ENCODE peak calls at places on chromosomes 4 and X, in ten cellular contexts. One of them, this sample, is unnamed.

GRCh38 chr4:46445689-46446339 is 55.9 kb upstream of the GABRA2 start:
- DNase-seq in cardiac muscle cell: no peak
- DNase-seq in endothelial cell: no peak
- DNase-seq in lower leg skin: no peak
- DNase-seq in neural progenitor cell: no peak
- DNase-seq in GM20000: no peak
- DNase-seq in progenitor cell of endocrine pancreas: no peak
- DNase-seq in CD8-positive, alpha-beta T cell: no peak
- DNase-seq in heart left ventricle: no peak
- DNase-seq in fibroblast of the aortic adventitia: no peak
- DNase-seq in this sample: no peak

GRCh38 chr4:53653484-53654053 is 62.3 kb upstream of the LNX1 start:
- DNase-seq in heart left ventricle: no peak
- DNase-seq in neural progenitor cell: peak; percentile 28
- DNase-seq in fibroblast of the aortic adventitia: peak; percentile 15
- DNase-seq in GM20000: no peak
- DNase-seq in CD8-positive, alpha-beta T cell: no peak
- DNase-seq in cardiac muscle cell: peak; percentile 41
- DNase-seq in endothelial cell: no peak
- DNase-seq in lower leg skin: no peak
- DNase-seq in progenitor cell of endocrine pancreas: peak; percentile 18
- DNase-seq in this sample: no peak

GRCh38 chrX:129932792-129933321 is 26.9 kb downstream of the UTP14A start:
- DNase-seq in heart left ventricle: peak; percentile 32
- DNase-seq in CD8-positive, alpha-beta T cell: no peak
- DNase-seq in fibroblast of the aortic adventitia: no peak
- DNase-seq in neural progenitor cell: peak; percentile 62
- DNase-seq in endothelial cell: peak; percentile 20
- DNase-seq in cardiac muscle cell: no peak
- DNase-seq in GM20000: no peak
- DNase-seq in lower leg skin: no peak
- DNase-seq in progenitor cell of endocrine pancreas: no peak
- DNase-seq in this sample: no peak

GRCh38 chr4:39231660-39232059 is 49.3 kb downstream of the WDR19 start:
- DNase-seq in lower leg skin: no peak
- DNase-seq in cardiac muscle cell: no peak
- DNase-seq in fibroblast of the aortic adventitia: no peak
- DNase-seq in progenitor cell of endocrine pancreas: no peak
- DNase-seq in heart left ventricle: no peak
- DNase-seq in GM20000: no peak
- DNase-seq in endothelial cell: no peak
- DNase-seq in CD8-positive, alpha-beta T cell: no peak
- DNase-seq in neural progenitor cell: no peak
- DNase-seq in this sample: no peak

GRCh38 chr4:10157478-10158354 is 41.1 kb upstream of the WDR1 start:
- DNase-seq in cardiac muscle cell: peak; percentile 93
- DNase-seq in neural progenitor cell: peak; percentile 81
- DNase-seq in fibroblast of the aortic adventitia: peak; percentile 91
- DNase-seq in endothelial cell: peak; percentile 53
- DNase-seq in heart left ventricle: peak; percentile 35
- DNase-seq in GM20000: peak; percentile 82
- DNase-seq in progenitor cell of endocrine pancreas: peak; percentile 36
- DNase-seq in lower leg skin: peak; percentile 47
- DNase-seq in CD8-positive, alpha-beta T cell: no peak
- DNase-seq in this sample: no peak

GRCh38 chr4:124594945-124595344 is 117.6 kb downstream of the ANKRD50 start:
- DNase-seq in lower leg skin: no peak
- DNase-seq in CD8-positive, alpha-beta T cell: no peak
- DNase-seq in endothelial cell: no peak
- DNase-seq in neural progenitor cell: no peak
- DNase-seq in fibroblast of the aortic adventitia: no peak
- DNase-seq in GM20000: no peak
- DNase-seq in heart left ventricle: no peak
- DNase-seq in progenitor cell of endocrine pancreas: no peak
- DNase-seq in cardiac muscle cell: no peak
- DNase-seq in this sample: no peak

GRCh38 chrX:118548831-118549230 is 53.2 kb downstream of the DOCK11 start:
- DNase-seq in cardiac muscle cell: no peak
- DNase-seq in progenitor cell of endocrine pancreas: no peak
- DNase-seq in GM20000: no peak
- DNase-seq in heart left ventricle: no peak
- DNase-seq in lower leg skin: no peak
- DNase-seq in fibroblast of the aortic adventitia: no peak
- DNase-seq in CD8-positive, alpha-beta T cell: no peak
- DNase-seq in endothelial cell: no peak
- DNase-seq in neural progenitor cell: no peak
- DNase-seq in this sample: no peak

GRCh38 chr4:26201119-26201518 is 119.7 kb upstream of the RBPJ start:
- DNase-seq in CD8-positive, alpha-beta T cell: no peak
- DNase-seq in neural progenitor cell: no peak
- DNase-seq in endothelial cell: no peak
- DNase-seq in progenitor cell of endocrine pancreas: no peak
- DNase-seq in GM20000: no peak
- DNase-seq in cardiac muscle cell: no peak
- DNase-seq in lower leg skin: no peak
- DNase-seq in heart left ventricle: no peak
- DNase-seq in fibroblast of the aortic adventitia: no peak
- DNase-seq in this sample: no peak

GRCh38 chr4:177921715-177922114 is 479.5 kb upstream of the AGA start:
- DNase-seq in neural progenitor cell: no peak
- DNase-seq in CD8-positive, alpha-beta T cell: no peak
- DNase-seq in fibroblast of the aortic adventitia: no peak
- DNase-seq in cardiac muscle cell: no peak
- DNase-seq in GM20000: no peak
- DNase-seq in endothelial cell: no peak
- DNase-seq in progenitor cell of endocrine pancreas: no peak
- DNase-seq in lower leg skin: no peak
- DNase-seq in heart left ventricle: no peak
- DNase-seq in this sample: no peak

GRCh38 chr4:118712872-118713271 is 27.7 kb downstream of the METTL14 start:
- DNase-seq in lower leg skin: no peak
- DNase-seq in cardiac muscle cell: no peak
- DNase-seq in progenitor cell of endocrine pancreas: no peak
- DNase-seq in neural progenitor cell: no peak
- DNase-seq in fibroblast of the aortic adventitia: no peak
- DNase-seq in heart left ventricle: no peak
- DNase-seq in endothelial cell: no peak
- DNase-seq in GM20000: no peak
- DNase-seq in CD8-positive, alpha-beta T cell: no peak
- DNase-seq in this sample: no peak

GRCh38 chr4:5758741-5759140 is 47.7 kb downstream of the EVC start:
- DNase-seq in CD8-positive, alpha-beta T cell: no peak
- DNase-seq in heart left ventricle: no peak
- DNase-seq in GM20000: peak; percentile 52
- DNase-seq in progenitor cell of endocrine pancreas: no peak
- DNase-seq in neural progenitor cell: no peak
- DNase-seq in lower leg skin: peak; percentile 37
- DNase-seq in endothelial cell: no peak
- DNase-seq in fibroblast of the aortic adventitia: peak; percentile 90
- DNase-seq in cardiac muscle cell: peak; percentile 77
- DNase-seq in this sample: no peak

GRCh38 chr4:79855081-79855480 is 217.9 kb downstream of the ANTXR2 start:
- DNase-seq in GM20000: no peak
- DNase-seq in lower leg skin: no peak
- DNase-seq in heart left ventricle: no peak
- DNase-seq in fibroblast of the aortic adventitia: no peak
- DNase-seq in endothelial cell: no peak
- DNase-seq in progenitor cell of endocrine pancreas: no peak
- DNase-seq in cardiac muscle cell: no peak
- DNase-seq in neural progenitor cell: no peak
- DNase-seq in CD8-positive, alpha-beta T cell: no peak
- DNase-seq in this sample: no peak

GRCh38 chr4:138400528-138400927 is 158.4 kb upstream of the SLC7A11 start:
- DNase-seq in progenitor cell of endocrine pancreas: no peak
- DNase-seq in neural progenitor cell: no peak
- DNase-seq in heart left ventricle: peak; percentile 43
- DNase-seq in endothelial cell: no peak
- DNase-seq in CD8-positive, alpha-beta T cell: no peak
- DNase-seq in GM20000: no peak
- DNase-seq in cardiac muscle cell: no peak
- DNase-seq in fibroblast of the aortic adventitia: no peak
- DNase-seq in lower leg skin: no peak
- DNase-seq in this sample: no peak

GRCh38 chr4:120636120-120636630 is 286.4 kb downstream of the PRDM5 start:
- DNase-seq in neural progenitor cell: no peak
- DNase-seq in CD8-positive, alpha-beta T cell: no peak
- DNase-seq in endothelial cell: no peak
- DNase-seq in heart left ventricle: no peak
- DNase-seq in GM20000: no peak
- DNase-seq in cardiac muscle cell: no peak
- DNase-seq in lower leg skin: no peak
- DNase-seq in progenitor cell of endocrine pancreas: no peak
- DNase-seq in fibroblast of the aortic adventitia: no peak
- DNase-seq in this sample: no peak

GRCh38 chr4:21367567-21367966 is 581.0 kb downstream of the KCNIP4 start:
- DNase-seq in progenitor cell of endocrine pancreas: no peak
- DNase-seq in heart left ventricle: no peak
- DNase-seq in fibroblast of the aortic adventitia: no peak
- DNase-seq in neural progenitor cell: no peak
- DNase-seq in cardiac muscle cell: no peak
- DNase-seq in CD8-positive, alpha-beta T cell: no peak
- DNase-seq in endothelial cell: no peak
- DNase-seq in GM20000: no peak
- DNase-seq in lower leg skin: no peak
- DNase-seq in this sample: no peak

GRCh38 chrX:21373637-21374162 is 518 bp upstream of the CNKSR2 start:
- DNase-seq in CD8-positive, alpha-beta T cell: no peak
- DNase-seq in GM20000: no peak
- DNase-seq in progenitor cell of endocrine pancreas: no peak
- DNase-seq in endothelial cell: peak; percentile 3
- DNase-seq in lower leg skin: no peak
- DNase-seq in cardiac muscle cell: no peak
- DNase-seq in neural progenitor cell: peak; percentile 89
- DNase-seq in fibroblast of the aortic adventitia: no peak
- DNase-seq in heart left ventricle: peak; percentile 26
- DNase-seq in this sample: no peak

GRCh38 chr4:7418131-7418943 is 16.4 kb downstream of the PSAPL1 start:
- DNase-seq in endothelial cell: no peak
- DNase-seq in cardiac muscle cell: no peak
- DNase-seq in heart left ventricle: no peak
- DNase-seq in GM20000: no peak
- DNase-seq in CD8-positive, alpha-beta T cell: no peak
- DNase-seq in neural progenitor cell: no peak
- DNase-seq in fibroblast of the aortic adventitia: no peak
- DNase-seq in lower leg skin: no peak
- DNase-seq in progenitor cell of endocrine pancreas: no peak
- DNase-seq in this sample: no peak

GRCh38 chr4:123096038-123096437 is 173.6 kb upstream of the NUDT6 start:
- DNase-seq in neural progenitor cell: peak; percentile 70
- DNase-seq in progenitor cell of endocrine pancreas: no peak
- DNase-seq in endothelial cell: peak; percentile 22
- DNase-seq in GM20000: no peak
- DNase-seq in heart left ventricle: no peak
- DNase-seq in lower leg skin: no peak
- DNase-seq in cardiac muscle cell: peak; percentile 32
- DNase-seq in CD8-positive, alpha-beta T cell: no peak
- DNase-seq in fibroblast of the aortic adventitia: no peak
- DNase-seq in this sample: no peak
- TF ChIP-seq CTCF in neural progenitor cell: peak; percentile 76
- TF ChIP-seq CTCF in progenitor cell of endocrine pancreas: peak; percentile 21
- TF ChIP-seq CTCF in endothelial cell: peak; percentile 35
- TF ChIP-seq CTCF in GM20000: no peak
- TF ChIP-seq CTCF in heart left ventricle: no peak
- TF ChIP-seq CTCF in lower leg skin: no peak
- TF ChIP-seq CTCF in cardiac muscle cell: peak; percentile 44
- TF ChIP-seq CTCF in CD8-positive, alpha-beta T cell: no peak
- TF ChIP-seq CTCF in fibroblast of the aortic adventitia: peak; percentile 8
- TF ChIP-seq CTCF in this sample: no peak

GRCh38 chr4:72887152-72887551 is 182.4 kb downstream of the COX18 start:
- DNase-seq in endothelial cell: no peak
- DNase-seq in CD8-positive, alpha-beta T cell: no peak
- DNase-seq in lower leg skin: no peak
- DNase-seq in heart left ventricle: no peak
- DNase-seq in GM20000: no peak
- DNase-seq in progenitor cell of endocrine pancreas: no peak
- DNase-seq in fibroblast of the aortic adventitia: no peak
- DNase-seq in neural progenitor cell: no peak
- DNase-seq in cardiac muscle cell: no peak
- DNase-seq in this sample: no peak

GRCh38 chr4:72888331-72888730 is 181.2 kb downstream of the COX18 start:
- DNase-seq in lower leg skin: no peak
- DNase-seq in fibroblast of the aortic adventitia: no peak
- DNase-seq in heart left ventricle: no peak
- DNase-seq in progenitor cell of endocrine pancreas: no peak
- DNase-seq in CD8-positive, alpha-beta T cell: no peak
- DNase-seq in GM20000: no peak
- DNase-seq in endothelial cell: no peak
- DNase-seq in neural progenitor cell: no peak
- DNase-seq in cardiac muscle cell: no peak
- DNase-seq in this sample: no peak

GRCh38 chr4:72886602-72887001 is 182.9 kb downstream of the COX18 start:
- DNase-seq in CD8-positive, alpha-beta T cell: no peak
- DNase-seq in neural progenitor cell: no peak
- DNase-seq in heart left ventricle: no peak
- DNase-seq in fibroblast of the aortic adventitia: no peak
- DNase-seq in lower leg skin: no peak
- DNase-seq in GM20000: no peak
- DNase-seq in cardiac muscle cell: peak; percentile 27
- DNase-seq in endothelial cell: no peak
- DNase-seq in progenitor cell of endocrine pancreas: no peak
- DNase-seq in this sample: no peak
- TF ChIP-seq CTCF in CD8-positive, alpha-beta T cell: no peak
- TF ChIP-seq CTCF in neural progenitor cell: peak; percentile 55
- TF ChIP-seq CTCF in heart left ventricle: no peak
- TF ChIP-seq CTCF in fibroblast of the aortic adventitia: peak; percentile 41
- TF ChIP-seq CTCF in lower leg skin: no peak
- TF ChIP-seq CTCF in GM20000: no peak
- TF ChIP-seq CTCF in cardiac muscle cell: peak; percentile 50
- TF ChIP-seq CTCF in endothelial cell: peak; percentile 66
- TF ChIP-seq CTCF in progenitor cell of endocrine pancreas: peak; percentile 54
- TF ChIP-seq CTCF in this sample: no peak

GRCh38 chr4:167234388-167234881 is at the start of gene SPOCK3:
- DNase-seq in heart left ventricle: peak; percentile 34
- DNase-seq in GM20000: no peak
- DNase-seq in lower leg skin: no peak
- DNase-seq in fibroblast of the aortic adventitia: peak; percentile 51
- DNase-seq in CD8-positive, alpha-beta T cell: no peak
- DNase-seq in cardiac muscle cell: peak; percentile 52
- DNase-seq in progenitor cell of endocrine pancreas: peak; percentile 33
- DNase-seq in endothelial cell: peak; percentile 46
- DNase-seq in neural progenitor cell: peak; percentile 75
- DNase-seq in this sample: no peak
- TF ChIP-seq CTCF in heart left ventricle: no peak
- TF ChIP-seq CTCF in GM20000: no peak
- TF ChIP-seq CTCF in lower leg skin: no peak
- TF ChIP-seq CTCF in fibroblast of the aortic adventitia: no peak
- TF ChIP-seq CTCF in CD8-positive, alpha-beta T cell: no peak
- TF ChIP-seq CTCF in cardiac muscle cell: no peak
- TF ChIP-seq CTCF in progenitor cell of endocrine pancreas: no peak
- TF ChIP-seq CTCF in endothelial cell: no peak
- TF ChIP-seq CTCF in neural progenitor cell: no peak
- TF ChIP-seq CTCF in this sample: no peak

DNA sequence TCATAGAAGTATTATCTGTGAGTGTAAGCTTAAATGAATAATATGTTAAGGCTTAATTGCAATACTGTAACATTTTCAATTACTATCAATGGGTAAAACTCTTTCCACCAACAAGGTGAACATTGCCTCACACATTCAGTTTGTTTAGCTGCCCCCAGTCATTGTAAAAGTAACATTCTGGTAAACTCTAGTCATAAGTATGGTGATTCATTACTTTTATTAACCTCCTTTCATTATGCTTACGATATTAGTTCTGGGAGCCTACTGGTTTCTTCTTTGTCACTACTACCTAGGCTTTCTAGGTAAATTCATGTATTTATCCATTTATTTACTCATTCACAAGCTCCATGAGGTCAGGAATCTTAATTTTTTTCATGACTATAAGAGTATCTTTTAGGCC is 412.8 kb upstream of the SLIT2 start:
- DNase-seq in CD8-positive, alpha-beta T cell: no peak
- DNase-seq in cardiac muscle cell: no peak
- DNase-seq in GM20000: no peak
- DNase-seq in neural progenitor cell: no peak
- DNase-seq in lower leg skin: no peak
- DNase-seq in fibroblast of the aortic adventitia: no peak
- DNase-seq in heart left ventricle: no peak
- DNase-seq in endothelial cell: no peak
- DNase-seq in progenitor cell of endocrine pancreas: no peak
- DNase-seq in this sample: no peak
- TF ChIP-seq CTCF in CD8-positive, alpha-beta T cell: no peak
- TF ChIP-seq CTCF in cardiac muscle cell: no peak
- TF ChIP-seq CTCF in GM20000: no peak
- TF ChIP-seq CTCF in neural progenitor cell: no peak
- TF ChIP-seq CTCF in lower leg skin: no peak
- TF ChIP-seq CTCF in fibroblast of the aortic adventitia: no peak
- TF ChIP-seq CTCF in heart left ventricle: no peak
- TF ChIP-seq CTCF in endothelial cell: no peak
- TF ChIP-seq CTCF in progenitor cell of endocrine pancreas: no peak
- TF ChIP-seq CTCF in this sample: no peak

This sample was measured in activated B cell treated with CpG ODN at 0.5 μM for 24 hours.